ENCODE peak calls at places on chromosomes 1 and 21, in nine cellular contexts. K is activated CD8-positive, alpha-beta memory T cell treated with anti-CD3 and anti-CD28 coated beads, Interleukin-2, amount 10 ng/mL, durations not matched to agents 7 days and 5 days; R is DND-41; Q is HTR-8/SVneo; T is NCI-H1930; J is EL; O is NT2/D1; G is AG08396; D is stimulated activated naive CD8-positive, alpha-beta T cell treated with anti-CD3 and anti-CD28 coated beads, Interleukin-15, amount 100 ng/mL, for 72 hours. B is an unnamed sample.

GRCh38 chr21:26169061-26169610 is 1.4 kb downstream of the APP start:
- DNase-seq in K (peak), J (peak), G (peak), T (peak), O (peak), Q (peak), R (no peak), D (peak), B (peak)

GRCh38 chr1:95041491-95042165 is 31.1 kb downstream of the ALG14 start:
- DNase-seq in Q (peak), O (no peak), R (peak), G (peak), D (no peak), T (peak), K (no peak), J (peak), B (peak)

GRCh38 chr1:33232716-33233115 is 23.6 kb upstream of the ZNF362 start:
- DNase-seq in J (no peak), R (no peak), Q (no peak), K (no peak), O (no peak), G (no peak), D (no peak), T (no peak), B (no peak)

GRCh38 chr1:9321480-9321849 is 28.8 kb downstream of the SPSB1 start:
- DNase-seq in R (no peak), K (no peak), J (no peak), O (no peak), D (no peak), G (peak), T (no peak), Q (no peak), B (no peak)

GRCh38 chr1:168304865-168305264 is 24.2 kb downstream of the TBX19 start:
- DNase-seq in O (no peak), G (no peak), J (no peak), T (no peak), K (no peak), D (no peak), Q (no peak), R (no peak), B (no peak)

GRCh38 chr1:93846929-93847810 is 31.8 kb downstream of the DNTTIP2 start:
- DNase-seq in T (peak), G (peak), J (peak), K (peak), O (peak), D (peak), R (peak), Q (peak), B (peak)

GRCh38 chr1:90223401-90223800 is 228.5 kb downstream of the ZNF326 start:
- DNase-seq in D (no peak), T (no peak), R (no peak), J (no peak), O (no peak), Q (no peak), K (no peak), G (no peak), B (no peak)

GRCh38 chr1:209900734-209901133 is 37.3 kb upstream of the SYT14 start:
- DNase-seq in G (peak), K (no peak), R (no peak), Q (peak), T (no peak), J (peak), O (no peak), D (no peak), B (peak)

GRCh38 chr1:81435175-81435574 is 365.6 kb upstream of the ADGRL2 start:
- DNase-seq in D (no peak), G (no peak), R (no peak), J (no peak), Q (no peak), K (no peak), O (no peak), T (no peak), B (no peak)

GRCh38 chr1:246309247-246309884 is 197.7 kb downstream of the SMYD3 start:
- DNase-seq in O (no peak), T (no peak), D (no peak), G (no peak), Q (no peak), R (no peak), J (no peak), K (no peak), B (no peak)

GRCh38 chr1:167088746-167089417 is 1.3 kb downstream of the GPA33 start:
- DNase-seq in J (no peak), T (no peak), K (no peak), Q (no peak), D (no peak), R (peak), G (no peak), O (no peak), B (no peak)

B was measured in PC-3.